ENCODE peak calls at places on chromosomes 1 and 21, in five cellular contexts. D, N, J, R and P are unnamed samples.

GRCh38 chr1:33349778-33350610 is 29.1 kb upstream of the A3GALT2 start:
- DNase-seq in J (peak), N (peak), R (peak), D (peak), P (peak)

GRCh38 chr21:25002676-25003075 is 604.6 kb downstream of the MRPL39 start:
- DNase-seq in J (no peak), D (no peak), R (no peak), N (no peak), P (no peak)

GRCh38 chr1:25784575-25785051 is 15.4 kb upstream of the SELENON start:
- DNase-seq in N (no peak), D (no peak), J (no peak), R (no peak), P (no peak)

GRCh38 chr1:20361805-20362381 is 71.2 kb downstream of the VWA5B1 start:
- DNase-seq in N (peak), R (peak), D (peak), J (no peak), P (peak)

GRCh38 chr1:200448034-200448762 is 38.4 kb upstream of the ZNF281 start:
- DNase-seq in N (no peak), J (no peak), D (no peak), R (no peak), P (no peak)

GRCh38 chr1:40870135-40870728 is 8.1 kb upstream of the CITED4 start:
- DNase-seq in N (peak), R (no peak), D (no peak), J (no peak), P (no peak)

GRCh38 chr21:14259669-14260458 is 43.9 kb downstream of the RBM11 start:
- DNase-seq in R (peak), N (peak), J (peak), D (no peak), P (peak)

GRCh38 chr21:32516729-32517649 is 68.3 kb downstream of the TCP10L start:
- DNase-seq in R (no peak), N (peak), D (no peak), J (peak), P (peak)

GRCh38 chr21:45226540-45227326 is 61.0 kb downstream of the POFUT2 start:
- DNase-seq in D (no peak), J (no peak), N (peak), R (no peak), P (peak)

GRCh38 chr1:119004781-119005180 is 16.6 kb upstream of the TBX15 start:
- DNase-seq in R (no peak), D (no peak), N (no peak), J (no peak), P (no peak)

GRCh38 chr1:206589206-206589605 is 23.1 kb downstream of the EIF2D start:
- DNase-seq in J (no peak), R (no peak), N (peak), D (no peak), P (no peak)

GRCh38 chr1:54227091-54227602 is 27.2 kb downstream of the MRPL37 start:
- DNase-seq in R (no peak), D (no peak), N (peak), J (peak), P (peak)

GRCh38 chr1:91804546-91805023 is 81.4 kb downstream of the TGFBR3 start:
- DNase-seq in D (peak), J (no peak), R (no peak), N (peak), P (peak)

GRCh38 chr1:216778763-216779162 is 55.5 kb upstream of the ESRRG start:
- DNase-seq in R (no peak), D (no peak), N (no peak), J (no peak), P (peak)

GRCh38 chr1:147273409-147274307 is 31.2 kb downstream of the CHD1L start:
- DNase-seq in R (peak), N (peak), J (peak), D (peak), P (peak)

GRCh38 chr1:248165186-248165585 is 9.4 kb upstream of the OR2M2 start:
- DNase-seq in D (no peak), J (no peak), R (no peak), N (no peak), P (no peak)

GRCh38 chr1:116472431-116472961 is 98.3 kb downstream of the CD58 start:
- DNase-seq in R (peak), N (no peak), D (no peak), J (no peak), P (no peak)

GRCh38 chr1:39195166-39196111 is 9.1 kb upstream of the MACF1 start:
- DNase-seq in R (no peak), D (no peak), J (no peak), N (peak), P (no peak)

GRCh38 chr1:8560611-8561544 is 243.0 kb downstream of the SLC45A1 start:
- DNase-seq in N (peak), J (peak), D (no peak), R (peak), P (peak)

GRCh38 chr1:41917835-41918449 is 780 bp downstream of the HIVEP3 start:
- DNase-seq in J (no peak), R (peak), D (peak), N (no peak), P (no peak)